ENCODE peak calls at places on chromosomes 12 and 14, in nine cellular contexts. One of them, this sample, is unnamed.

GRCh38 chr12:26941251-26941650 is 3.0 kb downstream of the FGFR1OP2 start:
- DNase-seq in gastrocnemius medialis: no peak
- DNase-seq in PC-3: no peak
- DNase-seq in mucosa of descending colon: no peak
- DNase-seq in fibroblast of pulmonary artery: peak; percentile 30
- DNase-seq in AG09309: no peak
- DNase-seq in GM23338: no peak
- DNase-seq in pancreas: no peak
- DNase-seq in AG04450: no peak
- DNase-seq in this sample: no peak

GRCh38 chr12:8077207-8077606 is 4.9 kb upstream of the NECAP1 start:
- DNase-seq in gastrocnemius medialis: no peak
- DNase-seq in PC-3: peak; percentile 65
- DNase-seq in mucosa of descending colon: no peak
- DNase-seq in fibroblast of pulmonary artery: no peak
- DNase-seq in AG09309: peak; percentile 24
- DNase-seq in GM23338: no peak
- DNase-seq in pancreas: no peak
- DNase-seq in AG04450: no peak
- DNase-seq in this sample: no peak

GRCh38 chr14:76136476-76137160 is 15.1 kb upstream of the GPATCH2L start:
- DNase-seq in gastrocnemius medialis: no peak
- DNase-seq in PC-3: no peak
- DNase-seq in mucosa of descending colon: no peak
- DNase-seq in fibroblast of pulmonary artery: no peak
- DNase-seq in AG09309: no peak
- DNase-seq in GM23338: no peak
- DNase-seq in pancreas: no peak
- DNase-seq in AG04450: no peak
- DNase-seq in this sample: no peak

GRCh38 chr14:23694085-23694975 is 58.2 kb downstream of the DHRS2 start:
- DNase-seq in gastrocnemius medialis: no peak
- DNase-seq in PC-3: no peak
- DNase-seq in mucosa of descending colon: no peak
- DNase-seq in fibroblast of pulmonary artery: peak; percentile 57
- DNase-seq in AG09309: peak; percentile 68
- DNase-seq in GM23338: peak; percentile 75
- DNase-seq in pancreas: no peak
- DNase-seq in AG04450: no peak
- DNase-seq in this sample: no peak

GRCh38 chr14:50093496-50093895 is 22.9 kb downstream of the VCPKMT start:
- DNase-seq in gastrocnemius medialis: no peak
- DNase-seq in PC-3: no peak
- DNase-seq in mucosa of descending colon: no peak
- DNase-seq in fibroblast of pulmonary artery: no peak
- DNase-seq in AG09309: no peak
- DNase-seq in GM23338: no peak
- DNase-seq in pancreas: no peak
- DNase-seq in AG04450: no peak
- DNase-seq in this sample: no peak

GRCh38 chr12:64609543-64610091 is 678 bp upstream of the RASSF3 start:
- DNase-seq in gastrocnemius medialis: no peak
- DNase-seq in PC-3: peak; percentile 41
- DNase-seq in mucosa of descending colon: peak; percentile 40
- DNase-seq in fibroblast of pulmonary artery: peak; percentile 27
- DNase-seq in AG09309: no peak
- DNase-seq in GM23338: no peak
- DNase-seq in pancreas: no peak
- DNase-seq in AG04450: no peak
- DNase-seq in this sample: no peak

GRCh38 chr14:90556050-90556477 is 159.2 kb downstream of the CALM1 start:
- DNase-seq in gastrocnemius medialis: no peak
- DNase-seq in PC-3: no peak
- DNase-seq in mucosa of descending colon: peak; percentile 53
- DNase-seq in fibroblast of pulmonary artery: no peak
- DNase-seq in AG09309: no peak
- DNase-seq in GM23338: peak; percentile 84
- DNase-seq in pancreas: peak; percentile 71
- DNase-seq in AG04450: no peak
- DNase-seq in this sample: peak; percentile 47

GRCh38 chr12:107320031-107320928 is 226.9 kb upstream of the CRY1 start:
- DNase-seq in gastrocnemius medialis: no peak
- DNase-seq in PC-3: peak; percentile 89
- DNase-seq in mucosa of descending colon: peak; percentile 45
- DNase-seq in fibroblast of pulmonary artery: peak; percentile 45
- DNase-seq in AG09309: no peak
- DNase-seq in GM23338: peak; percentile 76
- DNase-seq in pancreas: peak; percentile 74
- DNase-seq in AG04450: no peak
- DNase-seq in this sample: peak; percentile 24

GRCh38 chr12:105335856-105336255 is 5.4 kb downstream of the C12orf75 start:
- DNase-seq in gastrocnemius medialis: no peak
- DNase-seq in PC-3: no peak
- DNase-seq in mucosa of descending colon: no peak
- DNase-seq in fibroblast of pulmonary artery: no peak
- DNase-seq in AG09309: no peak
- DNase-seq in GM23338: no peak
- DNase-seq in pancreas: no peak
- DNase-seq in AG04450: no peak
- DNase-seq in this sample: no peak

GRCh38 chr14:93160353-93160801 is 24.3 kb downstream of the MOAP1 start:
- DNase-seq in gastrocnemius medialis: no peak
- DNase-seq in PC-3: peak; percentile 64
- DNase-seq in mucosa of descending colon: peak; percentile 42
- DNase-seq in fibroblast of pulmonary artery: peak; percentile 28
- DNase-seq in AG09309: no peak
- DNase-seq in GM23338: peak; percentile 73
- DNase-seq in pancreas: no peak
- DNase-seq in AG04450: no peak
- DNase-seq in this sample: no peak

GRCh38 chr14:93161411-93161940 is 23.2 kb downstream of the MOAP1 start:
- DNase-seq in gastrocnemius medialis: no peak
- DNase-seq in PC-3: no peak
- DNase-seq in mucosa of descending colon: no peak
- DNase-seq in fibroblast of pulmonary artery: no peak
- DNase-seq in AG09309: no peak
- DNase-seq in GM23338: no peak
- DNase-seq in pancreas: no peak
- DNase-seq in AG04450: no peak
- DNase-seq in this sample: no peak

DNA sequence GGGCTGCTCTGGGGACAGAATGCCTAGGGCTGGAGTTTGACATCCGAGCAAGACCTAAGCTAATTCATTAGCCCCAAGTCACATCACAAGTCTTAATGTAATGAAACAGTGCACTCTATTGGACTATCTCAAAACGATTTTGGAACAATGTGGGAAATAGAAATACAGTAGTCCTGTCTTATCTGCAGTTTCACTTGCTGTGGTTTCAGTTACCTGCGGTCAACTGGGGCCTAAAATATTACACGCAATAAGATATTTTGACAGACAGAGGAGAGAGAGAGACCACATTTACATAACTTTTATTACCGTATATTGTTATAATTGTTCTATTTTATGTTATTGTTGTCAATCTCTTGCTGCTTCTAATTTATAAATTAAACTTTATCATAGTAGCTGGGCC is 21.1 kb downstream of the MOAP1 start:
- DNase-seq in gastrocnemius medialis: no peak
- DNase-seq in PC-3: no peak
- DNase-seq in mucosa of descending colon: no peak
- DNase-seq in fibroblast of pulmonary artery: no peak
- DNase-seq in AG09309: no peak
- DNase-seq in GM23338: no peak
- DNase-seq in pancreas: no peak
- DNase-seq in AG04450: no peak
- DNase-seq in this sample: no peak
- TF ChIP-seq CTCF in gastrocnemius medialis: no peak
- TF ChIP-seq CTCF in PC-3: peak; percentile 10
- TF ChIP-seq CTCF in mucosa of descending colon: no peak
- TF ChIP-seq CTCF in fibroblast of pulmonary artery: no peak
- TF ChIP-seq CTCF in AG09309: no peak
- TF ChIP-seq CTCF in GM23338: no peak
- TF ChIP-seq CTCF in pancreas: no peak
- TF ChIP-seq CTCF in AG04450: no peak
- TF ChIP-seq CTCF in this sample: no peak

DNA sequence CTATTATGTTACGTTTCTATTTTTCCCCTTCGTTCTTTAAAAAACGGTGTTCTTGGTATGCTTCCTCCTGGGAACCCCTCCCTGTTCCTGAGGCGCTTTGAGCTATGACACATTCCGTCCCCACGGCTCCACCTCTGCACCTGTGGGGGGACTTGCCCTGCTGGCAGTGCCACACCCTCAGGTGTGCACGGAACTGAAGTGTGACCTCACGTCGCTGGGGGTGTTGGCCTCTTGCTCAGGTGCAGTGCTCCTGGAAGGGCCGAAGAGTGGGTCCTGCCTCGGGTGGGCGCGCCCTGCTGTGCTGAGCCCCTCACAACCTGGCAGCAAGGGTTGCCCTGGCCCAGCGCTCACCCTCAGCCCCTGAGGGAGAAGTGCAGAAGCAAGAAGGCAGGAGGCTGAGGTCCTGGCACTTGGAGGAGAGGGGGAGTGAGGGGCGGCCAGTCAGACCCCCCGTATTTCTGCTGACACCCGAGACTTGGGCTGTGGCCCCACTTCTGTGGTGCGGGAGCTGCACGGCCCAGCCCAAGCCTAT is 4.9 kb downstream of the AMN start:
- DNase-seq in gastrocnemius medialis: no peak
- DNase-seq in PC-3: peak; percentile 33
- DNase-seq in mucosa of descending colon: peak; percentile 91
- DNase-seq in fibroblast of pulmonary artery: no peak
- DNase-seq in AG09309: no peak
- DNase-seq in GM23338: peak; percentile 47
- DNase-seq in pancreas: peak; percentile 54
- DNase-seq in AG04450: no peak
- DNase-seq in this sample: no peak
- H3K4me3 ChIP-seq in gastrocnemius medialis: no peak overlapping the region
- H3K4me3 ChIP-seq in PC-3: no peak overlapping the region
- H3K4me3 ChIP-seq in mucosa of descending colon: peak overlapping the region; percentile 16
- H3K4me3 ChIP-seq in fibroblast of pulmonary artery: no peak overlapping the region
- H3K4me3 ChIP-seq in AG09309: no peak overlapping the region
- H3K4me3 ChIP-seq in GM23338: peak overlapping the region; percentile 92
- H3K4me3 ChIP-seq in pancreas: no peak overlapping the region
- H3K4me3 ChIP-seq in AG04450: no peak overlapping the region
- H3K4me3 ChIP-seq in this sample: no peak overlapping the region

DNA sequence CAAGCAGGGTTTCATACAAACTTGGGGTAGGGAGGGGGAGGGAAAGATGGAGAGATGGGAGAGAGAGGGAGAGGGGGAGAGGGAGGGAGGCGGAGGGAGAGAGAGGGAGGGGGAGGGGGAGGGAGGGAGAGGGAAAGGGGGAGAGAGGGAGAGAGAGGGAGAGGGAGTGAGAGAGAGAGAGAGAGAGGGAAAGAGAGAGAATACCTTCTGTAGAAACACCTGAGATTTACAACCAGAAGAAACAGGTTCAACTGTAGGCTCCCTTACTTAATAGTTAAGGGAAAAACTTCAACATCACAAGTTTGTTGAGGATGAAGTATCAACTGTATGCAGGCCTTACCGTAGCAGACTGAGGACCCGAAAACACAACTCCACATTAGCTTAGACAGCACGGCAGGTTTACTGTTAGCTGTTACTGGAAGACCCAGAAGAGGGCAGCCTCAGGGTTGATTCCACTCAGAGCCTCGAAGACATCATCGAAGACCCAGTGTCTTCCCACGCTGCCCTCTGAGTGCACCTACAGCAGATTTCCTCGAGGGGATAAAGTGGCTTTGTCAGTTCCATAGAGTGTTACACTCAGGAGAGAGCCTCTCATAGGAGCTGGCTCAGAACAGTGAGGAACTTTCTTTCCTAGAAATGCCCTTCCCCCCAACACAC is 72.4 kb downstream of the NT5DC3 start:
- DNase-seq in gastrocnemius medialis: no peak
- DNase-seq in PC-3: peak; percentile 17
- DNase-seq in mucosa of descending colon: no peak
- DNase-seq in fibroblast of pulmonary artery: peak; percentile 6
- DNase-seq in AG09309: no peak
- DNase-seq in GM23338: no peak
- DNase-seq in pancreas: no peak
- DNase-seq in AG04450: no peak
- DNase-seq in this sample: no peak
- TF ChIP-seq CTCF in gastrocnemius medialis: no peak
- TF ChIP-seq CTCF in PC-3: peak; percentile 33
- TF ChIP-seq CTCF in mucosa of descending colon: no peak
- TF ChIP-seq CTCF in fibroblast of pulmonary artery: no peak
- TF ChIP-seq CTCF in AG09309: no peak
- TF ChIP-seq CTCF in GM23338: peak; percentile 31
- TF ChIP-seq CTCF in pancreas: no peak
- TF ChIP-seq CTCF in AG04450: no peak
- TF ChIP-seq CTCF in this sample: no peak

GRCh38 chr12:53452159-53453077 is 516 bp downstream of the PCBP2 start:
- DNase-seq in gastrocnemius medialis: peak; percentile 88
- DNase-seq in PC-3: peak; percentile 64
- DNase-seq in mucosa of descending colon: peak; percentile 85
- DNase-seq in fibroblast of pulmonary artery: peak; percentile 88
- DNase-seq in AG09309: peak; percentile 46
- DNase-seq in GM23338: peak; percentile 86
- DNase-seq in pancreas: peak; percentile 92
- DNase-seq in AG04450: peak; percentile 66
- DNase-seq in this sample: peak; percentile 88

GRCh38 chr12:53451661-53452158 is at the start of gene PCBP2:
- DNase-seq in gastrocnemius medialis: peak; percentile 99
- DNase-seq in PC-3: peak; percentile 99
- DNase-seq in mucosa of descending colon: peak; percentile 96
- DNase-seq in fibroblast of pulmonary artery: peak; percentile 100
- DNase-seq in AG09309: peak; percentile 98
- DNase-seq in GM23338: peak; percentile 99
- DNase-seq in pancreas: peak; percentile 99
- DNase-seq in AG04450: peak; percentile 99
- DNase-seq in this sample: peak; percentile 97

GRCh38 chr12:53453953-53454640 is 2.2 kb downstream of the PCBP2 start:
- DNase-seq in gastrocnemius medialis: no peak
- DNase-seq in PC-3: no peak
- DNase-seq in mucosa of descending colon: no peak
- DNase-seq in fibroblast of pulmonary artery: no peak
- DNase-seq in AG09309: no peak
- DNase-seq in GM23338: no peak
- DNase-seq in pancreas: no peak
- DNase-seq in AG04450: no peak
- DNase-seq in this sample: no peak

GRCh38 chr12:53456654-53457366 is 4.9 kb downstream of the PCBP2 start:
- DNase-seq in gastrocnemius medialis: no peak
- DNase-seq in PC-3: no peak
- DNase-seq in mucosa of descending colon: no peak
- DNase-seq in fibroblast of pulmonary artery: no peak
- DNase-seq in AG09309: no peak
- DNase-seq in GM23338: no peak
- DNase-seq in pancreas: no peak
- DNase-seq in AG04450: no peak
- DNase-seq in this sample: no peak

DNA sequence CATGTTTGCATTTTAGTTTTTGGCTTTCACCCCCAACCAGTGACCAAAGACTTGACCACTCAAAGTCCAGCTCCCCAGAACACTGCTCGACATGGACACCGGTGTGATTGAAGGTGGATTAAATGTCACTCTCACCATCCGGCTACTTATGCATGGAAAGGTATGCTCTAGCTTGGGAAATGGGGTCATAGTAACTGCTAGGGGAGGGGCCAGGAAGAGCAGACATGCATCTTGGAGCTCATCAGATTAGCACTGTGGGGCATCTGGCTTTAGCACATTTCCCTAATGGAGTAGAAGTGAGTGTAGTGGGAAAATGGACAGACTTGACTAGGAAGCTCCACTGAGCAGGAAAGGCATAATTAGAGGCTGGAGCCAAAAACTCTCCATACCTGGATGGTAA is 2.8 kb downstream of the PCBP2 start:
- DNase-seq in gastrocnemius medialis: no peak
- DNase-seq in PC-3: no peak
- DNase-seq in mucosa of descending colon: no peak
- DNase-seq in fibroblast of pulmonary artery: no peak
- DNase-seq in AG09309: no peak
- DNase-seq in GM23338: no peak
- DNase-seq in pancreas: no peak
- DNase-seq in AG04450: no peak
- DNase-seq in this sample: no peak
- H3K4me3 ChIP-seq in gastrocnemius medialis: no peak overlapping the region
- H3K4me3 ChIP-seq in PC-3: peak overlapping the region; percentile 95
- H3K4me3 ChIP-seq in mucosa of descending colon: no peak overlapping the region
- H3K4me3 ChIP-seq in fibroblast of pulmonary artery: peak overlapping the region; percentile 99
- H3K4me3 ChIP-seq in AG09309: no peak overlapping the region
- H3K4me3 ChIP-seq in GM23338: peak overlapping the region; percentile 77
- H3K4me3 ChIP-seq in pancreas: no peak overlapping the region
- H3K4me3 ChIP-seq in AG04450: peak overlapping the region; percentile 33
- H3K4me3 ChIP-seq in this sample: no peak overlapping the region